ENCODE peak calls at places on chromosome 17, in five cellular contexts. Z, U, T, V and W are unnamed samples.

GRCh38 chr17:12673788-12674187 is 8.1 kb downstream of the MYOCD start:
- DNase-seq in Z (peak), U (no peak), T (no peak), V (no peak), W (no peak)

GRCh38 chr17:32007463-32008298 is 498 bp downstream of the LRRC37B start:
- DNase-seq in Z (peak), U (peak), T (peak), V (no peak), W (peak)

GRCh38 chr17:64315032-64315490 is 52.0 kb upstream of the TEX2 start:
- DNase-seq in Z (peak), U (no peak), T (peak), V (no peak), W (no peak)

GRCh38 chr17:80652751-80653330 is 108.2 kb downstream of the RPTOR start:
- DNase-seq in Z (no peak), U (no peak), T (no peak), V (no peak), W (no peak)

GRCh38 chr17:77946900-77947643 is 11.4 kb upstream of the TNRC6C start:
- DNase-seq in Z (no peak), U (no peak), T (no peak), V (no peak), W (no peak)

GRCh38 chr17:47810200-47810821 is 11.3 kb downstream of the OSBPL7 start:
- DNase-seq in Z (peak), U (no peak), T (no peak), V (no peak), W (no peak)

GRCh38 chr17:47800686-47801085 is 20.9 kb downstream of the OSBPL7 start:
- DNase-seq in Z (no peak), U (no peak), T (no peak), V (no peak), W (no peak)

GRCh38 chr17:57396515-57396921 is 140.2 kb downstream of the MSI2 start:
- DNase-seq in Z (no peak), U (no peak), T (no peak), V (no peak), W (no peak)

GRCh38 chr17:9598661-9599060 is 22.2 kb downstream of the CFAP52 start:
- DNase-seq in Z (no peak), U (no peak), T (no peak), V (no peak), W (no peak)

GRCh38 chr17:73496232-73496631 is 148.0 kb downstream of the SDK2 start:
- DNase-seq in Z (no peak), U (no peak), T (no peak), V (no peak), W (no peak)

GRCh38 chr17:62675260-62675659 is 47.8 kb downstream of the MRC2 start:
- DNase-seq in Z (peak), U (no peak), T (no peak), V (no peak), W (no peak)

GRCh38 chr17:76997981-76998531 is 129.9 kb downstream of the MGAT5B start:
- DNase-seq in Z (no peak), U (peak), T (no peak), V (peak), W (no peak)

GRCh38 chr17:43757171-43757660 is 1.4 kb downstream of the SOST start:
- DNase-seq in Z (no peak), U (no peak), T (peak), V (no peak), W (no peak)